ENCODE peak calls at places on chromosomes 7 and 10, in four cellular contexts. A, G, T and C are unnamed samples.

GRCh38 chr10:46266506-46266985 is 20.3 kb upstream of the ANTXRL start:
- DNase-seq in G (no peak), A (no peak), T (no peak), C (no peak)

GRCh38 chr7:106640368-106641141 is 20.4 kb downstream of the CCDC71L start:
- DNase-seq in T (no peak), A (no peak), G (no peak), C (no peak)

GRCh38 chr10:86071758-86072157 is 294.8 kb downstream of the GRID1 start:
- DNase-seq in T (no peak), A (no peak), G (no peak), C (no peak)

GRCh38 chr7:120988591-120989299 is at the start of gene CPED1:
- DNase-seq in A (peak), T (no peak), G (peak), C (no peak)

GRCh38 chr7:27947581-27948278 is 207.8 kb downstream of the TAX1BP1 start:
- DNase-seq in T (no peak), A (no peak), G (no peak), C (no peak)

GRCh38 chr10:63976538-63976937 is 455.3 kb downstream of the REEP3 start:
- DNase-seq in G (peak), A (peak), T (no peak), C (no peak)

GRCh38 chr7:55048221-55048859 is 29.5 kb downstream of the EGFR start:
- DNase-seq in A (no peak), G (peak), T (no peak), C (no peak)

GRCh38 chr7:69893915-69894314 is 295.6 kb downstream of the AUTS2 start:
- DNase-seq in A (no peak), T (no peak), G (no peak), C (no peak)

GRCh38 chr10:115772606-115773005 is 500.4 kb downstream of the GFRA1 start:
- DNase-seq in A (no peak), T (no peak), G (no peak), C (no peak)

GRCh38 chr10:132634241-132634946 is 96.8 kb downstream of the INPP5A start:
- DNase-seq in T (no peak), G (no peak), A (no peak), C (no peak)

GRCh38 chr10:6427357-6427959 is 152.6 kb downstream of the PRKCQ start:
- DNase-seq in T (no peak), A (no peak), G (no peak), C (no peak)

GRCh38 chr7:94100723-94101345 is 96.7 kb upstream of the BET1 start:
- DNase-seq in A (no peak), T (no peak), G (no peak), C (no peak)

DNA sequence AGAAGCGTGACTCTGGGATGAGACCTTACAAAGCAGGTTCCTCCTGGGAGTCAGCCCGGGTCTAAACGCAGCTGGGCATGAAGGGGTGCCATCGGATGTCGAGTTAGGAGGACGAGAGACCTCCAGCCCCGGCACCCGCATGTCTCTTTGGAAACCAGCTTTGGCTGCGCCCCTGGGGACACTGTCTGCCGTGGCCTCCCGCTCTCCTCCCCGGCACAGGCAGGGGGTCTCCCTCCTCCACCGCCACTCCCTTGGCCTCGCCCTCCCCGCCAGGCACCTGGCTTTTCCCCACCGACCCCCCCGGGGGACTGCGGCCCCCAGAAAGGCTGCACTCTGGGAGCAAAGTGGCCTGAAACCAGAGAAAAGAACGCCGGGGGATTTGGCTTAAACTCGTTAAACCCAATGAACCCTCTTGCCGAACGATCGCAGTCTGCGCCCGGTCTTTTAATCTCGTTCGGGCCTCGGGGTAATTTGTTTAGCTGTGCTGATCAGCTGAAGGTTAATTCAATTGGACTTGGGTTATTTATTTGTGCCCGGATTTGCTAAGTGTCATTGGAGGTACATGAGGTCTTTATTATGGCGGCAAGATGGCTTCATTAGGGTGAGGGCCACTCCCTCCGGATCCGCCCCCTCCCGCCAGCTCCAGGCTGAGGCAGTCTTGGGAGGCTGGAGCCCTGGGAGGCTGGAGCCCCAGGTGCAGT is 16.4 kb upstream of the PSMG3 start:
- DNase-seq in G (no peak), A (peak), T (no peak), C (no peak)
- TF ChIP-seq CBX5 in G (no peak), A (no peak), T (no peak), C (no peak)

GRCh38 chr7:142796001-142796500 is 25.3 kb downstream of the PRSS2 start:
- DNase-seq in A (no peak), T (no peak), G (no peak), C (no peak)

GRCh38 chr7:142793156-142793555 is 22.4 kb downstream of the PRSS2 start:
- DNase-seq in G (no peak), T (no peak), A (no peak), C (no peak)

GRCh38 chr7:142796501-142797341 is 26.0 kb downstream of the PRSS2 start:
- DNase-seq in G (no peak), T (no peak), A (no peak), C (no peak)

GRCh38 chr7:142797342-142797798 is 26.6 kb downstream of the PRSS2 start:
- DNase-seq in G (no peak), T (no peak), A (no peak), C (no peak)

GRCh38 chr7:142795339-142795863 is 24.6 kb downstream of the PRSS2 start:
- DNase-seq in T (peak), A (no peak), G (no peak), C (no peak)
- TF ChIP-seq CBX5 in T (no peak), A (no peak), G (no peak), C (no peak)

GRCh38 chr7:132394283-132395003 is 181.8 kb downstream of the PLXNA4 start:
- DNase-seq in G (no peak), A (no peak), T (no peak), C (no peak)
- TF ChIP-seq CBX5 in G (no peak), A (no peak), T (no peak), C (no peak)

GRCh38 chr10:67815571-67816059 is 22.4 kb downstream of the DNAJC12 start:
- DNase-seq in G (no peak), A (no peak), T (no peak), C (no peak)
- TF ChIP-seq CBX5 in G (no peak), A (no peak), T (no peak), C (no peak)

GRCh38 chr7:128274890-128275603 is 34.0 kb downstream of the LEP start:
- DNase-seq in T (no peak), G (peak), A (no peak), C (no peak)

GRCh38 chr7:128268233-128268632 is 27.2 kb downstream of the LEP start:
- DNase-seq in G (no peak), T (no peak), A (no peak), C (no peak)

GRCh38 chr7:128270799-128271411 is 29.8 kb downstream of the LEP start:
- DNase-seq in T (no peak), G (no peak), A (no peak), C (no peak)

GRCh38 chr7:128274246-128274889 is 33.3 kb downstream of the LEP start:
- DNase-seq in G (no peak), T (no peak), A (no peak), C (no peak)

GRCh38 chr7:128271471-128272454 is 30.7 kb downstream of the LEP start:
- DNase-seq in A (no peak), G (no peak), T (no peak), C (no peak)
- TF ChIP-seq CBX5 in A (no peak), G (no peak), T (no peak), C (no peak)

GRCh38 chr7:111312966-111313365 is 222.0 kb downstream of the LRRN3 start:
- DNase-seq in A (no peak), T (no peak), G (peak), C (no peak)
- TF ChIP-seq CBX5 in A (no peak), T (no peak), G (no peak), C (no peak)

GRCh38 chr7:38637957-38638356 is 6.8 kb upstream of the AMPH start:
- DNase-seq in G (no peak), T (no peak), A (no peak), C (no peak)
- TF ChIP-seq CBX5 in G (no peak), T (no peak), A (no peak), C (no peak)

GRCh38 chr10:129394739-129395298 is 72.2 kb upstream of the MGMT start:
- DNase-seq in A (no peak), G (no peak), T (no peak), C (no peak)

GRCh38 chr10:129397198-129397974 is 69.7 kb upstream of the MGMT start:
- DNase-seq in T (no peak), A (no peak), G (no peak), C (no peak)

GRCh38 chr10:129390726-129391125 is 76.3 kb upstream of the MGMT start:
- DNase-seq in T (no peak), G (no peak), A (no peak), C (no peak)

GRCh38 chr10:129391464-129391863 is 75.6 kb upstream of the MGMT start:
- DNase-seq in A (no peak), T (no peak), G (no peak), C (no peak)

GRCh38 chr10:129393812-129394211 is 73.2 kb upstream of the MGMT start:
- DNase-seq in G (no peak), T (no peak), A (no peak), C (no peak)
- TF ChIP-seq CBX5 in G (no peak), T (no peak), A (no peak), C (no peak)